ENCODE peak calls at places on chromosomes 13 and 19, in six cellular contexts. K, F, T, I, E and N are unnamed samples.
A peak's percentile ranks its signal among the peaks of the same experiment; 100 is the strongest.

GRCh38 chr19:51547397-51548212 is 16.1 kb upstream of the SIGLEC6 start:
- DNase-seq in K (no peak), F (no peak), T (no peak), I (no peak), E (no peak), N (no peak)

GRCh38 chr13:20714161-20714560 is 10.7 kb downstream of the IL17D start:
- DNase-seq in K (no peak), F (no peak), T (no peak), I (no peak), E (no peak), N (no peak)

GRCh38 chr13:39892731-39893293 is 237.3 kb downstream of the COG6 start:
- DNase-seq in K (no peak), F (no peak), T (no peak), I (no peak), E (no peak), N (no peak)

GRCh38 chr19:3175761-3176714 is 2.5 kb upstream of the S1PR4 start:
- DNase-seq in K (no peak), F (no peak), T (no peak), I (peak; percentile 63), E (peak; percentile 29), N (no peak)

GRCh38 chr19:307793-308420 is 16.7 kb upstream of the PLPP2 start:
- DNase-seq in K (no peak), F (no peak), T (no peak), I (no peak), E (no peak), N (no peak)

GRCh38 chr13:33375421-33375820 is 89.9 kb upstream of the STARD13 start:
- DNase-seq in K (no peak), F (no peak), T (no peak), I (no peak), E (no peak), N (peak; percentile 60)

GRCh38 chr19:12833747-12834417 is 497 bp downstream of the RTBDN start:
- DNase-seq in K (no peak), F (no peak), T (peak; percentile 70), I (peak; percentile 68), E (no peak), N (no peak)

GRCh38 chr13:110801044-110801443 is 87.5 kb downstream of the ING1 start:
- DNase-seq in K (no peak), F (no peak), T (no peak), I (no peak), E (no peak), N (no peak)

GRCh38 chr13:110480161-110480560 is 81.4 kb downstream of the RAB20 start:
- DNase-seq in K (no peak), F (no peak), T (no peak), I (no peak), E (no peak), N (no peak)

GRCh38 chr13:111961236-111961635 is 105.7 kb upstream of the SOX1 start:
- DNase-seq in K (no peak), F (no peak), T (no peak), I (no peak), E (no peak), N (no peak)

GRCh38 chr13:38759390-38759789 is 72.5 kb downstream of the FREM2 start:
- DNase-seq in K (no peak), F (no peak), T (no peak), I (no peak), E (no peak), N (no peak)

GRCh38 chr13:68506888-68507551 is 1276.9 kb upstream of the PCDH9 start:
- DNase-seq in K (no peak), F (no peak), T (no peak), I (no peak), E (no peak), N (no peak)

GRCh38 chr19:29260477-29261317 is 47.7 kb upstream of the UQCRFS1 start:
- DNase-seq in K (no peak), F (no peak), T (peak; percentile 31), I (no peak), E (no peak), N (peak; percentile 14)

GRCh38 chr19:16457195-16457953 is 14.4 kb downstream of the EPS15L1 start:
- DNase-seq in K (no peak), F (no peak), T (no peak), I (no peak), E (no peak), N (no peak)

GRCh38 chr13:110001622-110002275 is 215.4 kb upstream of the IRS2 start:
- DNase-seq in K (no peak), F (no peak), T (no peak), I (no peak), E (no peak), N (no peak)

GRCh38 chr13:104898484-104898883 is 1637.0 kb downstream of the EFNB2 start:
- DNase-seq in K (no peak), F (no peak), T (no peak), I (no peak), E (no peak), N (no peak)

GRCh38 chr19:4229179-4229931 is at the start of gene EBI3:
- DNase-seq in K (no peak), F (no peak), T (no peak), I (peak; percentile 76), E (no peak), N (no peak)

GRCh38 chr13:104286566-104287290 is 1220.5 kb upstream of the SLC10A2 start:
- DNase-seq in K (no peak), F (no peak), T (no peak), I (no peak), E (no peak), N (no peak)

GRCh38 chr13:105655046-105655445 is 880.4 kb downstream of the EFNB2 start:
- DNase-seq in K (no peak), F (no peak), T (no peak), I (no peak), E (no peak), N (no peak)

GRCh38 chr13:45807520-45808099 is 43.9 kb downstream of the SIAH3 start:
- DNase-seq in K (no peak), F (peak; percentile 36), T (peak; percentile 59), I (peak; percentile 19), E (no peak), N (peak; percentile 59)

GRCh38 chr19:38849746-38850230 is at the start of gene HNRNPL:
- DNase-seq in K (peak; percentile 98), F (peak; percentile 100), T (peak; percentile 90), I (no peak), E (no peak), N (no peak)

GRCh38 chr13:26074706-26075105 is 22.9 kb upstream of the SHISA2 start:
- DNase-seq in K (no peak), F (no peak), T (no peak), I (no peak), E (no peak), N (no peak)

GRCh38 chr19:53088091-53088490 is 15.1 kb downstream of the ZNF160 start:
- DNase-seq in K (no peak), F (no peak), T (no peak), I (no peak), E (no peak), N (no peak)

GRCh38 chr19:14265285-14266036 is 59.5 kb upstream of the ADGRL1 start:
- DNase-seq in K (no peak), F (no peak), T (no peak), I (no peak), E (no peak), N (no peak)

GRCh38 chr13:106274551-106275208 is 260.8 kb downstream of the EFNB2 start:
- DNase-seq in K (no peak), F (no peak), T (no peak), I (no peak), E (no peak), N (no peak)

GRCh38 chr13:28423010-28423409 is 71.9 kb downstream of the FLT1 start:
- DNase-seq in K (no peak), F (peak; percentile 10), T (no peak), I (peak; percentile 77), E (no peak), N (peak; percentile 65)

GRCh38 chr13:113638806-113639205 is 19.2 kb downstream of the ATP4B start:
- DNase-seq in K (no peak), F (no peak), T (no peak), I (no peak), E (no peak), N (no peak)

GRCh38 chr19:3039641-3040077 is 10.6 kb upstream of the TLE2 start:
- DNase-seq in K (no peak), F (no peak), T (no peak), I (no peak), E (no peak), N (no peak)

GRCh38 chr19:48568345-48568886 is 16.4 kb downstream of the SULT2B1 start:
- DNase-seq in K (no peak), F (peak; percentile 31), T (no peak), I (no peak), E (no peak), N (no peak)

GRCh38 chr19:45063851-45064801 is 12.2 kb downstream of the ZNF296 start:
- DNase-seq in K (no peak), F (no peak), T (no peak), I (no peak), E (no peak), N (no peak)

GRCh38 chr19:14473915-14474578 is 1.1 kb downstream of the PTGER1 start:
- DNase-seq in K (no peak), F (peak; percentile 25), T (no peak), I (no peak), E (no peak), N (no peak)

GRCh38 chr13:114282143-114282685 is 813 bp downstream of the UPF3A start:
- DNase-seq in K (no peak), F (no peak), T (peak; percentile 35), I (peak; percentile 81), E (no peak), N (peak; percentile 42)

GRCh38 chr13:27621116-27621365 is 651 bp upstream of the POLR1D start:
- DNase-seq in K (no peak), F (no peak), T (no peak), I (no peak), E (no peak), N (no peak)